ENCODE peak calls at places on chromosomes 13 and 19, in four cellular contexts. G, U, N and S are unnamed samples.
A peak's percentile ranks its signal among the peaks of the same experiment; 100 is the strongest.

GRCh38 chr19:39679791-39680168 is 24.1 kb downstream of the LGALS16 start:
- DNase-seq in G (no peak), U (no peak), N (no peak), S (no peak)

GRCh38 chr19:35959040-35959967 is 23.1 kb downstream of the LRFN3 start:
- DNase-seq in G (no peak), U (no peak), N (no peak), S (no peak)

GRCh38 chr13:66675620-66676019 is 554.5 kb downstream of the PCDH9 start:
- DNase-seq in G (no peak), U (no peak), N (peak; percentile 52), S (no peak)

GRCh38 chr19:48466571-48467325 is 2.4 kb upstream of the CYTH2 start:
- DNase-seq in G (no peak), U (peak; percentile 84), N (no peak), S (no peak)

GRCh38 chr13:53045110-53045509 is 16.5 kb downstream of the OLFM4 start:
- DNase-seq in G (no peak), U (no peak), N (no peak), S (no peak)

GRCh38 chr13:98327326-98328314 is 150.6 kb upstream of the RNF113B start:
- DNase-seq in G (no peak), U (peak; percentile 78), N (no peak), S (peak; percentile 88)

GRCh38 chr13:99031725-99032298 is 53.9 kb upstream of the DOCK9 start:
- DNase-seq in G (no peak), U (no peak), N (no peak), S (no peak)

GRCh38 chr13:44870456-44870929 is 118.8 kb downstream of the NUFIP1 start:
- DNase-seq in G (no peak), U (no peak), N (no peak), S (no peak)

GRCh38 chr13:40666905-40667621 is 622 bp upstream of the FOXO1 start:
- DNase-seq in G (no peak), U (no peak), N (no peak), S (peak; percentile 48)

GRCh38 chr19:898663-899062 is 5.4 kb downstream of the RNU6-9 start:
- DNase-seq in G (no peak), U (no peak), N (no peak), S (no peak)

GRCh38 chr13:67416047-67416925 is 186.2 kb upstream of the PCDH9 start:
- DNase-seq in G (peak; percentile 13), U (peak; percentile 29), N (peak; percentile 38), S (peak; percentile 4)

GRCh38 chr13:25215253-25215575 is 43.1 kb upstream of the AMER2 start:
- DNase-seq in G (no peak), U (no peak), N (no peak), S (no peak)

GRCh38 chr13:25213716-25214115 is 41.6 kb upstream of the AMER2 start:
- DNase-seq in G (no peak), U (no peak), N (no peak), S (no peak)

GRCh38 chr13:25218011-25218410 is 45.9 kb upstream of the AMER2 start:
- DNase-seq in G (no peak), U (no peak), N (no peak), S (no peak)

GRCh38 chr13:25214371-25215252 is 42.5 kb upstream of the AMER2 start:
- DNase-seq in G (no peak), U (peak; percentile 21), N (peak; percentile 2), S (no peak)

GRCh38 chr13:25217023-25217909 is 45.2 kb upstream of the AMER2 start:
- DNase-seq in G (no peak), U (peak; percentile 70), N (peak; percentile 12), S (no peak)
- TF ChIP-seq MAZ in G (no peak), U (no peak), N (no peak), S (no peak)

GRCh38 chr19:12872255-12872654 is 9.0 kb downstream of the DNASE2 start:
- DNase-seq in G (peak; percentile 53), U (no peak), N (no peak), S (no peak)

GRCh38 chr19:12868540-12869112 is 12.6 kb downstream of the DNASE2 start:
- DNase-seq in G (peak; percentile 85), U (no peak), N (peak; percentile 49), S (no peak)

GRCh38 chr19:12872941-12873890 is 8.0 kb downstream of the DNASE2 start:
- DNase-seq in G (peak; percentile 86), U (peak; percentile 37), N (peak; percentile 64), S (peak; percentile 17)

GRCh38 chr19:12873891-12874745 is 7.1 kb downstream of the DNASE2 start:
- DNase-seq in G (no peak), U (no peak), N (no peak), S (no peak)

DNA sequence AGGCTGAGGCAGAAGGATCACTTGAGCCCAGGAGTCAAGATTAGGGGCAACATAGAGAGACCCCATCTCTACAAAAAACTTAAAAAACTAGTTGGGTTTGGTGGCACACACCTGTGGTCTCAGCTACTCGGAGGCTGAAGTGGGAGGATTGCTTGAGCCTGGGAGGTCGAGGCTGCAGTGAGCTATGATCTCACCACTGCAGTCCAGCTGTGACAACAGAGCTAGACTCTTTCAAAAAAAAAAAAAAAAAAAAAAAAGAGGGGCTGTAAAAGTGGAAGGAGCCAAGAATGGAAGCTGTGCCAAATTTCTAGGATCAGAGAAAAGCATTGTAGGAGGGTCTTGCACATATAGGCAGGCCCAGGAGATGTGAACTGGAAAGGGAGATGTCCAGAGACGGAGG is 9.6 kb downstream of the DNASE2 start:
- DNase-seq in G (no peak), U (no peak), N (no peak), S (no peak)
- TF ChIP-seq MAZ in G (no peak), U (no peak), N (no peak), S (no peak)

DNA sequence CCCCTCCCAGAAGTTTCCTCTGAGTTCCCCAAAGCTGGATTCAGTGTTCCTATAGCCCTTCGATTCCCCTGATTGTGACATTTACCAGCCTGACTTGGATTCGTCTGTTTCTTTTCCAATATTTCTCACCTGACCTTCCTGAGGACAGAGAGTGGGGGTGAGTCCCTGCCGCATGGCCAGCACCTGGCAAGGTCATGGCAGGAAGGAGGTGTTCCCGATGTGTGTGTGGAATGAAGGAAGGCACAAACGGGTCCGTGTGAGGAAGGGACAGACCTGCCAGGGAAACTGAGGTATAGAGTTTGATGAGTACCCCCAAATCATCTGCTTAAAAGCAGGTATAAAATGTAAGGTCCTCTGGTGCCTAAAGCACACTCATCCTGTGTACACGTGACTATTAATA is 3.3 kb downstream of the COL4A1 start:
- DNase-seq in G (no peak), U (no peak), N (no peak), S (no peak)
- TF ChIP-seq MAZ in G (no peak), U (no peak), N (no peak), S (no peak)

DNA sequence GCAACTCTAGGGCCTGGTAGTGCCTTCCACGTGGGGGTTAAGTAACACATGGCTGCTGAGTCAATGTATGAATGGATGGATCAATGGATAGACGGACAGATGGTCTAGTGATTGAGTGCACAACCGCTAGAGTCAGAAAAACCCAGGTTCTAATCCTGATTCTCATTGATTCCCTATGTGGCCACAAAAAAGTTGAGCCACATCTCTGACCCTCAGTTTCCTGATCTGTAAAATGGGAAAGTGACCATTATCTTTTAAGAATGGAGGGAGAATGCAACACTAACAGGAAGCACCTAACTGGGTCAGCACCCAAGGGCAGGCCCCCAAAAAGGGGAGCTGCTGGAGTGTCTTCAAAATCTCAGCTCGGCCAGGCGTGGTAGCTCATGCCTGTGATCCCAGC is 2.6 kb downstream of the SMIM7 start:
- DNase-seq in G (no peak), U (no peak), N (no peak), S (no peak)
- TF ChIP-seq MAZ in G (no peak), U (no peak), N (no peak), S (no peak)

GRCh38 chr13:30192320-30193093 is 114.8 kb downstream of the KATNAL1 start:
- DNase-seq in G (no peak), U (no peak), N (no peak), S (no peak)
- TF ChIP-seq MAZ in G (no peak), U (no peak), N (no peak), S (no peak)

GRCh38 chr19:17424743-17425365 is 5.0 kb downstream of the MVB12A start:
- DNase-seq in G (peak; percentile 91), U (peak; percentile 23), N (peak; percentile 34), S (no peak)
- TF ChIP-seq MAZ in G (no peak), U (no peak), N (no peak), S (peak; percentile 32)

GRCh38 chr19:17784201-17785008 is 10.5 kb upstream of the B3GNT3 start:
- DNase-seq in G (peak; percentile 81), U (peak; percentile 36), N (peak; percentile 76), S (peak; percentile 49)
- TF ChIP-seq MAZ in G (no peak), U (no peak), N (no peak), S (no peak)